ENCODE peak calls at places on chromosomes 16 and 17, in six cellular contexts. G, Q, Z, U, K and N are unnamed samples.
A peak's percentile ranks its signal among the peaks of the same experiment; 100 is the strongest.

GRCh38 chr16:50445603-50446250 is 76.9 kb upstream of the BRD7 start:
- DNase-seq in U (no peak), K (no peak), Z (no peak), G (no peak), Q (no peak), N (no peak)

GRCh38 chr16:83420206-83420760 is 387.5 kb upstream of the HSBP1 start:
- DNase-seq in Q (no peak), Z (no peak), U (no peak), G (no peak), K (peak; percentile 18), N (no peak)

GRCh38 chr16:85728879-85729278 is 22.0 kb downstream of the C16orf74 start:
- DNase-seq in Z (no peak), Q (no peak), K (peak; percentile 37), G (no peak), U (no peak), N (no peak)

GRCh38 chr16:10668322-10669045 is 26.2 kb downstream of the TEKT5 start:
- DNase-seq in U (no peak), K (peak; percentile 23), Q (no peak), Z (no peak), G (peak; percentile 33), N (no peak)

GRCh38 chr16:70746040-70746707 is 54.8 kb downstream of the VAC14 start:
- DNase-seq in Z (peak; percentile 78), K (peak; percentile 33), Q (no peak), G (peak; percentile 69), U (no peak), N (peak; percentile 94)

GRCh38 chr16:29011112-29011511 is 26.3 kb downstream of the LAT start:
- DNase-seq in U (peak; percentile 19), Z (no peak), Q (no peak), K (no peak), G (no peak), N (no peak)

GRCh38 chr17:33522623-33523022 is 229.5 kb upstream of the ASIC2 start:
- DNase-seq in Q (no peak), G (no peak), Z (no peak), U (no peak), K (peak; percentile 38), N (no peak)

GRCh38 chr17:49130891-49131290 is 1.7 kb upstream of the B4GALNT2 start:
- DNase-seq in Q (no peak), Z (no peak), U (no peak), K (no peak), G (no peak), N (no peak)

GRCh38 chr16:68447721-68448359 is 468 bp downstream of the SMPD3 start:
- DNase-seq in Q (no peak), G (no peak), Z (no peak), U (no peak), K (no peak), N (no peak)

GRCh38 chr17:82658331-82658730 is 10.1 kb upstream of the WDR45B start:
- DNase-seq in Z (no peak), Q (no peak), K (no peak), U (no peak), G (no peak), N (no peak)

GRCh38 chr17:10842658-10843057 is 4.8 kb upstream of the PIRT start:
- DNase-seq in K (no peak), G (peak; percentile 84), Q (no peak), U (no peak), Z (no peak), N (no peak)

GRCh38 chr16:51146256-51146924 is 4.7 kb downstream of the SALL1 start:
- DNase-seq in U (no peak), Q (no peak), Z (no peak), G (no peak), K (no peak), N (no peak)

DNA sequence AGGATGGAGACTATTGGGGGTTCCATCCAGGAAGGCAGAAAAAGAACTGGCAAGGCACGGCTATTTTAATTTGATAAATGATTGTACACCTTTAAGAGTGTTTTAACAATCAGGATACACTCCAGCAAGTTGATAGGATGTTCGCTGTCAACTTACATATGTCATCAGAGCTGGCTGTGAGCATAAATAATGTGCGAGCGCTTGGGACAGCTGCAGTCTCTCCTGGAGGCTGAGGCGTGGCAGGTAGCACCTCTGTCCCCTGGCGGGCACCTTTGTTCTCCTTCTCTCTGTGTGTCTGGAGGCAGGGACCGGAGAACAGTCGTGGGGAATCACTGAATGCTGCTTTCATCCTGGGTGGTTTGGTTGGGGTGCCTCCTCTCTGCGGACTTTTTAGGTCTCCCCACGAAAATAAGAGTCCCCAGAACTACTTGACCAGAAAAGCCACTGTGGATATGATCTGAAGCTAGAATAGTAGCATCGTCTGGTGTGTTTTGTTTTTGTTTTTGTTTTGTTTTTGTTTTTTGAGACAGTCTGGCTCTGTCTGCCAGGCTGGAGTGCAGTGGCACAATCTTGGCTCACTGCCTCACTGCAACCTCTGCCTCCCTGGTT is 9.4 kb downstream of the BAHCC1 start:
- DNase-seq in Z (no peak), G (no peak), Q (no peak), K (no peak), U (no peak), N (no peak)
- TF ChIP-seq POLR2A in Z (no peak), G (no peak), Q (no peak), K (no peak), U (no peak), N (no peak)

GRCh38 chr16:676565-677297 is 1.3 kb downstream of the RHBDL1 start:
- DNase-seq in Q (no peak), G (peak; percentile 83), U (no peak), K (no peak), Z (no peak), N (no peak)

GRCh38 chr16:675884-676564 is 553 bp downstream of the RHBDL1 start:
- DNase-seq in U (no peak), K (no peak), G (no peak), Z (no peak), Q (no peak), N (no peak)

GRCh38 chr16:678858-679807 is 1.1 kb upstream of the STUB1 start:
- DNase-seq in Q (peak; percentile 39), K (peak; percentile 80), G (peak; percentile 76), U (no peak), Z (peak; percentile 82), N (peak; percentile 90)

GRCh38 chr16:678209-678857 is 1.9 kb upstream of the STUB1 start:
- DNase-seq in G (no peak), Q (no peak), K (no peak), U (no peak), Z (peak; percentile 63), N (no peak)

GRCh38 chr16:677306-678190 is 2.1 kb downstream of the RHBDL1 start:
- DNase-seq in G (no peak), Z (no peak), U (no peak), K (no peak), Q (no peak), N (no peak)
- H3K4me1 ChIP-seq in G (peaks cover 69% of the 10 kb centered on the region), Z (peaks cover 16% of the 10 kb centered on the region), U (peaks cover 34% of the 10 kb centered on the region), K (peaks cover 98% of the 10 kb centered on the region), Q (peaks cover 21% of the 10 kb centered on the region), N (peaks cover 43% of the 10 kb centered on the region)

GRCh38 chr17:17223736-17224135 is 13.2 kb downstream of the FLCN start:
- DNase-seq in U (no peak), G (no peak), Q (no peak), Z (no peak), K (no peak), N (no peak)

GRCh38 chr17:17224137-17224536 is 12.8 kb downstream of the FLCN start:
- DNase-seq in Q (no peak), U (no peak), K (no peak), G (no peak), Z (no peak), N (no peak)

GRCh38 chr17:17220529-17220928 is 14.4 kb upstream of the PLD6 start:
- DNase-seq in K (no peak), U (no peak), Z (no peak), G (no peak), Q (no peak), N (no peak)

GRCh38 chr17:17216776-17217175 is 10.6 kb upstream of the PLD6 start:
- DNase-seq in U (no peak), G (no peak), K (no peak), Z (no peak), Q (no peak), N (no peak)

GRCh38 chr17:17221329-17221728 is 15.2 kb upstream of the PLD6 start:
- DNase-seq in G (no peak), Q (no peak), K (no peak), U (no peak), Z (no peak), N (no peak)
- TF ChIP-seq EP300 in G (no peak), Q (no peak), K (no peak), U (no peak), Z (no peak), N (no peak)

DNA sequence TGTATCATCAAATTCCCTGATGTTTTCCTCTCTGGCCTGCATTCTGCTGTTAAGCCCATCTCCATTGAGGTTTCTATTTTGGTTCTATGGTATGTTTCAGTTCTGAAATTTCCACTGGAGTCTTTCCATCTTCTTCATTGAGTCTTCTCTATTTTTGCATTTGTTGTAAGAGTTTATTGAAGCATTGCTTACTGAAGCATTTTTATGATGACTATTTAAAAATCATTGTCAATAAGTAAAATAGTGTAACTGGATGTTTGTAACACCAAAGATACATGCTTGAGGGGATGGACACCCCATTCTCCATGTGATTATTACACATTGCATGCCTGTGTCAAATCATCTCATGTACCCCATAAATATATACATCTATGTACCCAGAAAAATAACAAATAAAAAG is 8.6 kb downstream of the KRT40 start:
- DNase-seq in G (no peak), U (no peak), Q (no peak), Z (no peak), K (no peak), N (no peak)
- TF ChIP-seq POLR2A in G (no peak), U (no peak), Q (no peak), Z (no peak), K (no peak), N (no peak)

GRCh38 chr17:4101799-4102405 is 40.9 kb downstream of the ZZEF1 start:
- DNase-seq in U (no peak), Q (no peak), K (no peak), G (no peak), Z (no peak), N (no peak)

GRCh38 chr17:4098516-4099209 is 44.2 kb downstream of the ZZEF1 start:
- DNase-seq in K (no peak), G (no peak), Q (no peak), Z (no peak), U (no peak), N (no peak)

GRCh38 chr17:4101127-4101798 is 41.6 kb downstream of the ZZEF1 start:
- DNase-seq in U (no peak), G (no peak), Q (no peak), Z (no peak), K (peak; percentile 9), N (no peak)

DNA sequence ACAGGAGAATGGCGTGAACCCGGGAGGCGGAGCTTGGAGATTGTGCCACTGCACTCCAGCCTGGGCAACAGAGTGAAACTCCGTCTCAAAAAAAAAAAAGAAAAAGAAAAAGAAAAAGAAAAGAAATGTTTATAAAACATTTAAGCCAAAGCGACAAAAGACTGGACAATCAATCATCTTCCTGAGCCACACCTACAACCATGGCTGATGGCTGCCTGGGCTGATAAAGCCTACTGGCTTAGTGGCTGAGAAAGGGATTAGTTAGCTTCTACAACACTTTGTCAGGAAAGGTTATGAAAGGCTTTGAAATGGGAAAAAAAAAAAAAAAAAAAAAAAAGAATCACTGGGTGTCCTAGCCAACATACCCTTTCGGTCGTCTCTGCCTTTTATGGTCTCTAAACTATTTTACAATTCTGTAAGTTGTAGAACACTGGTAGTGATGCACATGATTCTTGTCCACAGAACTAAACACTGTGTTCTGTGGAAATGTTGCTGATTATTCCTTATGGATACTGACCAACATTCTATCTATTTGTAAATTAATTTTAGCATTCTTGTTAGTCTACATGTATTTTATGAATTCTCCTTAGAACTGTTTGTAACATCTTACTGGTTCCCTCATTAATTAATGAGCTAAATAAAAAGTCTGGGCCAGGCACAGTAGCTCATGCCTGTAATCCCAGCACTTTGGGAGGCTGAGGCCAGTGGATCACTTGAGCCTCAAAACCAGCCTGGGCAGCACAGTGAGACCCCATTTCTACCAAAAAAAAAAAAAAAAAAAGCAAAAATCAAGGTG is 45.5 kb downstream of the ZZEF1 start:
- DNase-seq in Q (no peak), Z (no peak), G (no peak), U (no peak), K (peak; percentile 45), N (no peak)
- H3K4me1 ChIP-seq in Q (no peaks in the 10 kb centered on the region), Z (no peaks in the 10 kb centered on the region), G (peaks cover 14% of the 10 kb centered on the region), U (no peaks in the 10 kb centered on the region), K (peaks cover 12% of the 10 kb centered on the region), N (no peaks in the 10 kb centered on the region)